ENCODE peak calls at places on chromosomes 13 and 19, in ten cellular contexts. W, S, U, Y, V, Q, L, X, E and P are unnamed samples.

GRCh38 chr19:57648336-57649003 is 15.5 kb downstream of the ZNF211 start:
- DNase-seq in W (no peak), S (no peak), U (no peak), Y (no peak), V (no peak), Q (no peak), L (no peak), X (no peak), E (no peak), P (no peak)

GRCh38 chr19:17775245-17775927 is 19.6 kb upstream of the B3GNT3 start:
- DNase-seq in W (peak; percentile 71), S (peak; percentile 64), U (peak; percentile 46), Y (peak; percentile 42), V (peak; percentile 24), Q (no peak), L (peak; percentile 72), X (no peak), E (no peak), P (no peak)

GRCh38 chr13:49351871-49352270 is 92.0 kb downstream of the CAB39L start:
- DNase-seq in W (no peak), S (no peak), U (no peak), Y (no peak), V (peak; percentile 83), Q (no peak), L (no peak), X (no peak), E (no peak), P (no peak)

GRCh38 chr19:47305309-47305751 is 4.3 kb upstream of the C5AR1 start:
- DNase-seq in W (peak; percentile 87), S (peak; percentile 79), U (peak; percentile 49), Y (peak; percentile 49), V (peak; percentile 85), Q (peak; percentile 71), L (peak; percentile 87), X (peak; percentile 22), E (peak; percentile 75), P (peak; percentile 63)

GRCh38 chr19:39590265-39590664 is 12.1 kb upstream of the LGALS13 start:
- DNase-seq in W (no peak), S (peak; percentile 39), U (no peak), Y (no peak), V (no peak), Q (no peak), L (peak; percentile 8), X (no peak), E (no peak), P (no peak)

GRCh38 chr13:50742353-50742752 is 101.1 kb downstream of the DLEU7 start:
- DNase-seq in W (no peak), S (no peak), U (no peak), Y (no peak), V (no peak), Q (no peak), L (no peak), X (no peak), E (no peak), P (no peak)

GRCh38 chr19:53076984-53077383 is 26.2 kb downstream of the ZNF160 start:
- DNase-seq in W (peak; percentile 87), S (peak; percentile 67), U (no peak), Y (no peak), V (peak; percentile 53), Q (no peak), L (peak; percentile 39), X (no peak), E (peak; percentile 73), P (peak; percentile 57)

GRCh38 chr13:59088716-59089115 is 1075.0 kb downstream of the DIAPH3 start:
- DNase-seq in W (no peak), S (no peak), U (no peak), Y (no peak), V (no peak), Q (no peak), L (peak; percentile 30), X (no peak), E (no peak), P (no peak)

GRCh38 chr19:3243851-3244700 is 19.6 kb downstream of the CELF5 start:
- DNase-seq in W (peak; percentile 75), S (peak; percentile 75), U (peak; percentile 45), Y (peak; percentile 60), V (peak; percentile 45), Q (no peak), L (peak; percentile 66), X (peak; percentile 33), E (peak; percentile 47), P (no peak)

GRCh38 chr19:52778811-52779210 is 7.8 kb downstream of the ZNF600 start:
- DNase-seq in W (no peak), S (no peak), U (no peak), Y (no peak), V (no peak), Q (no peak), L (peak; percentile 23), X (peak; percentile 28), E (no peak), P (no peak)

GRCh38 chr19:8585894-8586750 is 8.9 kb upstream of the MYO1F start:
- DNase-seq in W (peak; percentile 79), S (peak; percentile 65), U (peak; percentile 81), Y (peak; percentile 76), V (peak; percentile 44), Q (no peak), L (peak; percentile 64), X (peak; percentile 49), E (peak; percentile 71), P (peak; percentile 66)

GRCh38 chr13:39353988-39354387 is 249.0 kb downstream of the LHFPL6 start:
- DNase-seq in W (no peak), S (no peak), U (no peak), Y (no peak), V (peak; percentile 83), Q (no peak), L (peak; percentile 10), X (no peak), E (no peak), P (no peak)

GRCh38 chr13:106063591-106064308 is 471.7 kb downstream of the EFNB2 start:
- DNase-seq in W (no peak), S (no peak), U (no peak), Y (no peak), V (peak; percentile 71), Q (no peak), L (peak; percentile 89), X (no peak), E (no peak), P (no peak)

GRCh38 chr19:52231154-52231565 is 38.2 kb upstream of the ZNF766 start:
- DNase-seq in W (no peak), S (no peak), U (no peak), Y (no peak), V (peak; percentile 43), Q (no peak), L (peak; percentile 48), X (no peak), E (no peak), P (no peak)

GRCh38 chr13:94617389-94618000 is 15.8 kb downstream of the GPR180 start:
- DNase-seq in W (no peak), S (no peak), U (peak; percentile 36), Y (no peak), V (peak; percentile 21), Q (no peak), L (peak; percentile 44), X (no peak), E (no peak), P (no peak)